ENCODE peak calls at places on chromosomes 16 and 17, in seven cellular contexts. H is activated CD8-positive, alpha-beta memory T cell treated with anti-CD3 and anti-CD28 coated beads for 1 hour; U is psoas muscle; R is stimulated activated CD8-positive, alpha-beta memory T cell treated with anti-CD3 and anti-CD28 coated beads, Interleukin-15, amount 100 ng/mL, for 4 hours; E is aorta; B is EL; Q is mucosa of gallbladder. T is an unnamed sample.

GRCh38 chr16:3282103-3282746 is 1.1 kb upstream of the ZNF263 start:
- DNase-seq in H (no peak), U (no peak), R (no peak), E (no peak), B (peak; percentile 78), Q (no peak), T (no peak)

GRCh38 chr17:56976941-56977570 is 875 bp upstream of the SCPEP1 start:
- DNase-seq in H (no peak), U (no peak), R (no peak), E (no peak), B (no peak), Q (no peak), T (no peak)

GRCh38 chr17:47862621-47863440 is 11.9 kb upstream of the SP6 start:
- DNase-seq in H (no peak), U (no peak), R (no peak), E (no peak), B (peak; percentile 92), Q (no peak), T (no peak)

GRCh38 chr16:18829221-18829620 is 27.9 kb upstream of the ARL6IP1 start:
- DNase-seq in H (no peak), U (no peak), R (no peak), E (no peak), B (no peak), Q (no peak), T (no peak)

GRCh38 chr16:50625374-50625773 is 55.7 kb downstream of the SNX20 start:
- DNase-seq in H (no peak), U (no peak), R (no peak), E (no peak), B (no peak), Q (no peak), T (no peak)

GRCh38 chr16:50884066-50884860 is 142.4 kb downstream of the CYLD start:
- DNase-seq in H (peak; percentile 12), U (no peak), R (no peak), E (no peak), B (peak; percentile 5), Q (peak; percentile 5), T (no peak)

GRCh38 chr16:67212766-67213165 is 13.8 kb downstream of the ELMO3 start:
- DNase-seq in H (no peak), U (no peak), R (no peak), E (no peak), B (no peak), Q (no peak), T (no peak)

GRCh38 chr17:8103549-8103948 is 14.8 kb downstream of the ALOXE3 start:
- DNase-seq in H (no peak), U (no peak), R (no peak), E (no peak), B (no peak), Q (no peak), T (no peak)